ENCODE peak calls at places on chromosomes 12 and 14, in four cellular contexts. R is IMR-90, G is psoas muscle, U is fibroblast of mammary gland. Q is an unnamed sample.

GRCh38 chr12:15322164-15323054 is at the start of gene PTPRO:
- DNase-seq in R (no peak), G (peak; percentile 54), U (peak; percentile 8), Q (no peak)

GRCh38 chr12:124387510-124387855 is 92.6 kb downstream of the RFLNA start:
- DNase-seq in R (no peak), G (peak; percentile 95), U (no peak), Q (no peak)

GRCh38 chr12:52848661-52849255 is at the start of gene KRT78:
- DNase-seq in R (no peak), G (no peak), U (no peak), Q (no peak)

GRCh38 chr12:121765573-121765972 is 27.9 kb downstream of the RHOF start:
- DNase-seq in R (peak; percentile 97), G (no peak), U (peak; percentile 97), Q (peak; percentile 68)

GRCh38 chr12:53805067-53805466 is 53.3 kb upstream of the CISTR start:
- DNase-seq in R (peak; percentile 64), G (no peak), U (peak; percentile 67), Q (no peak)

GRCh38 chr14:71705460-71705859 is 226.8 kb upstream of the RGS6 start:
- DNase-seq in R (peak; percentile 78), G (no peak), U (no peak), Q (no peak)

GRCh38 chr14:61588419-61588901 is 106.9 kb upstream of the HIF1A start:
- DNase-seq in R (peak; percentile 80), G (no peak), U (peak; percentile 60), Q (no peak)

GRCh38 chr12:92593734-92594402 is 108.9 kb upstream of the PLEKHG7 start:
- DNase-seq in R (peak; percentile 96), G (no peak), U (peak; percentile 95), Q (no peak)

GRCh38 chr14:75428230-75429104 is 645 bp downstream of the JDP2 start:
- DNase-seq in R (no peak), G (peak; percentile 79), U (no peak), Q (no peak)

GRCh38 chr14:61296707-61297502 is 15.8 kb upstream of the TMEM30B start:
- DNase-seq in R (peak; percentile 56), G (no peak), U (peak; percentile 56), Q (no peak)

GRCh38 chr14:65238456-65238855 is 136.1 kb upstream of the MAX start:
- DNase-seq in R (peak; percentile 82), G (no peak), U (peak; percentile 95), Q (no peak)
- H3K4me3 ChIP-seq in R (no peak overlapping the region), G (no peak overlapping the region), U (no peak overlapping the region), Q (no peak overlapping the region)

DNA sequence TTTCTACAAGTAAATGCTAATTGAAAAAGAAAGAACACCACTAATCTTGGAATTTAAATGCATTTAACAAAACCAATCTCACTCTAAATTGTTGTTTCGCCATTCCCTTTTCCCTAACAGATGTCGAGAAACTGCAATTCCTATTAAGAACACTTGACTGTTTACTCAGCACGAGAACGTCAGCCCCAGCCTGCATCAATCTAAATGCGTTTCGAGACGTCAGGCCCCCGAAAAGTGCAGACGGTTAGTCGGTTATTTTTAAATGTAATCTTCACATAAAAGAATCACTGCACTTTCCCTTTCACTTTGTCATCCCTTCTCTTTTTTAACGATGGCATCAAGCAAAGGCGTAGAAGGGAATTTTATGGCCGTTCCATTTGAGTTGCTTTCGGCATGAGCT is 837.6 kb downstream of the VRK1 start:
- DNase-seq in R (no peak), G (no peak), U (no peak), Q (no peak)
- H3K4me3 ChIP-seq in R (no peak overlapping the region), G (peak overlapping the region; percentile 43), U (no peak overlapping the region), Q (peak overlapping the region; percentile 10)

GRCh38 chr12:7131502-7131866 is 1.3 kb downstream of the CLSTN3 start:
- DNase-seq in R (no peak), G (no peak), U (no peak), Q (no peak)
- H3K4me3 ChIP-seq in R (no peak overlapping the region), G (no peak overlapping the region), U (no peak overlapping the region), Q (peak overlapping the region; percentile 86)

GRCh38 chr12:42273706-42274105 is 35.7 kb upstream of the YAF2 start:
- DNase-seq in R (no peak), G (no peak), U (no peak), Q (no peak)
- H3K4me3 ChIP-seq in R (no peak overlapping the region), G (no peak overlapping the region), U (no peak overlapping the region), Q (no peak overlapping the region)

GRCh38 chr12:6230321-6231110 is 30.3 kb downstream of the CD9 start:
- DNase-seq in R (no peak), G (peak; percentile 77), U (no peak), Q (no peak)

GRCh38 chr12:6229224-6229748 is 29.1 kb downstream of the CD9 start:
- DNase-seq in R (no peak), G (peak; percentile 57), U (no peak), Q (no peak)

GRCh38 chr12:6229823-6230222 is 29.6 kb downstream of the CD9 start:
- DNase-seq in R (peak; percentile 97), G (peak; percentile 80), U (peak; percentile 95), Q (peak; percentile 88)

GRCh38 chr12:6226701-6227096 is 26.5 kb downstream of the CD9 start:
- DNase-seq in R (no peak), G (peak; percentile 81), U (no peak), Q (no peak)

GRCh38 chr12:6228535-6229223 is 28.5 kb downstream of the CD9 start:
- DNase-seq in R (no peak), G (peak; percentile 68), U (no peak), Q (no peak)
- H3K4me3 ChIP-seq in R (no peak overlapping the region), G (no peak overlapping the region), U (no peak overlapping the region), Q (peak overlapping the region; percentile 29)

GRCh38 chr12:916712-917445 is 32.6 kb downstream of the RAD52 start:
- DNase-seq in R (no peak), G (no peak), U (peak; percentile 47), Q (no peak)
- H3K4me3 ChIP-seq in R (no peak overlapping the region), G (no peak overlapping the region), U (no peak overlapping the region), Q (no peak overlapping the region)

DNA sequence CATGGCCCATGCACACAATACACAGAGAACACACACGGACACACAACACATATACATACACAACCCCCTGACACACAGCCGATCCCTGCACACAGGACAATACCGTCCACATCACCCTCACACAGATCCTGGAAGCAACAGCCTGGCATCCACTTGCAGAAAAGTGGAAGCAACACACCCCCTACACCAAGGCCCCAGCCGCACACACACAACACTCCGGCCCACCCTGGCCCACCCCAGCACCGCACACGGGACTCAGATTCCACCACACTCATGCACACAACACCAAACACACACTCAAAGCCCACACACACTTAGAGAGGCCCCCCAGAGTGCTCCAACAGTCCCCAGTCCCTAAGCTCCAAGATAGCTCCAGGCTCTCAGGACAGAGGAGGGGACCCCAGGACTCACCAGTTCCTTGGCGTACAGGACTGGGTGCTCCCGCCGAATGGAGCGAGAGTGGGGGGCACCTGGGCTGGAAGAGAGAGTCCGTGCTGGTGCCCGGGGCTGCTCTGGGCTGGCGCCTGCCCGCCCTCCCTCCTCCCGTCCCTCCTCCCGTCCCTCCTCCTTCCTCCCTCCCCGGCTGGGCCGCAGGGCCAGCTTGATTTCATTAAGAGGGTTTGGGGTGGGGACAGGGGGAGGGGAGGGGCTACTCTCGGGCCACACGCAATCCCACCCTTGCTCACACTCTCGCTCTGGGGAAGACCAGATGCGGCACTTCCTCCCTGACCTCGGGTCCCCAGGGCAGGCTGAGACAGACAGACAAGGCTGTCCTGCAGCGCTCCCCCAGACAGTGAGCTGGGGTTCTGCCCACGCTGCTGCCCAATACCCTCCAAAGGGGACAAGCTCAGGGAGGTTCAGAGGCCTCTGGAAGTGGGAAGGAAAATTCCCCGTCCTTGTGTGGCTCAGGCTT is at the start of gene TMEM119:
- DNase-seq in R (peak; percentile 37), G (peak; percentile 69), U (peak; percentile 85), Q (no peak)
- H3K4me3 ChIP-seq in R (peak within 1 kb of the TSS; percentile 38), G (peak within 1 kb of the TSS; percentile 25), U (peak within 1 kb of the TSS; percentile 70), Q (peak within 1 kb of the TSS; percentile 61)

GRCh38 chr12:104460973-104461693 is 4.4 kb downstream of the CHST11 start:
- DNase-seq in R (no peak), G (no peak), U (no peak), Q (no peak)
- H3K4me3 ChIP-seq in R (no peak overlapping the region), G (no peak overlapping the region), U (no peak overlapping the region), Q (no peak overlapping the region)

GRCh38 chr12:113135178-113136127 is at the start of gene RASAL1:
- DNase-seq in R (no peak), G (no peak), U (no peak), Q (no peak)

GRCh38 chr12:113136990-113137511 is 1.5 kb upstream of the RASAL1 start:
- DNase-seq in R (no peak), G (no peak), U (no peak), Q (no peak)

GRCh38 chr12:113134521-113134951 is 1.0 kb downstream of the RASAL1 start:
- DNase-seq in R (no peak), G (no peak), U (no peak), Q (no peak)

GRCh38 chr12:113137861-113138783 is 2.6 kb upstream of the RASAL1 start:
- DNase-seq in R (no peak), G (no peak), U (no peak), Q (no peak)

DNA sequence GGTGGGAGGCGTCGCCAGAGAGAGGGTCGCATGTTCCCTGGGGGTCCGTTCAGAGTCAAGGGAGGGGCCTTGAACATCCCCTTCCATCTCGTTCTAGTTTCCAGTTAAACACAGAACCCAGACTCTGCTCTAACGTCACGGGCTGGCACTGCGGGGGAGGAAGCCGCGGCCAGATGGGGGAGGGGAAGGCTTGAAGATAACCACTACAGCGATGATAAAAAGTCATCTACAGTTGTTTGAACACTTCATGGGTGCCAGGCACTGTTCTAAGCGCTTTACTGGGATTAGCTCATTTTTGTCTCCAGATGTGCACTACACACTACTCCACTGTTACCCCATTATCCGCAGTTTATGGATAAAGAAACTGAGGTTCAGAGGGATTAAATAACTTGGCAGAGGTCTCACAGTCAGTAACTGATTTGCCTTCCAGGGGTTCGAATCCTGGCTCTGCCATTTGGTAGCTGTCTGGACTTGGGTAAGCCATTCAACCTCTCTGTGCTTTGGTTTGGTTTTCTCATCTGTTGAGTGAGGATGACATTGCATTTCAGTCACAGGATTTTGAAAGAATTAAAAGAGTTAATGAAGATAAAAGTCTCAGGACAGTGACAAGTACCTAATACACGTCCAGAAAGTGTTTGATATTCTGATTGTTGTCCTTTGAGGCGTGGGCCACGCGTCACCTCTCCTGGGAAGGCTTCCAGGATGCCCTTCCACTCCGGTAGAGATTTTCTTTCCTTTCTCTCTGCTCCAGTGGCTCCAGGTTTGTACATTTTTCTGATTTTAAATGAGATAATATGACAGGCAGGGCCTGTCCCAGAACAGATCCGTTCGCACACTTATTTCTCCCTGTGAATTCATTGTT is 798 bp upstream of the RASAL1 start:
- DNase-seq in R (no peak), G (no peak), U (no peak), Q (no peak)
- H3K4me3 ChIP-seq in R (no peak overlapping the region), G (no peak overlapping the region), U (no peak overlapping the region), Q (no peak overlapping the region)

GRCh38 chr12:120684523-120684932 is 2.4 kb upstream of the MLEC start:
- DNase-seq in R (peak; percentile 26), G (no peak), U (peak; percentile 80), Q (no peak)
- H3K4me3 ChIP-seq in R (no peak overlapping the region), G (no peak overlapping the region), U (no peak overlapping the region), Q (no peak overlapping the region)